ENCODE peak calls at places on chromosomes 7 and 10, in five cellular contexts. G is A172; V is naive thymus-derived CD4-positive, alpha-beta T cell; S is fibroblast of pulmonary artery; I is Kasumi-1. Z is an unnamed sample.

GRCh38 chr7:131506597-131506996 is 49.8 kb downstream of the PODXL start:
- DNase-seq in G (no peak), V (no peak), S (no peak), I (no peak), Z (no peak)

GRCh38 chr10:50577681-50578350 is 45.9 kb downstream of the SGMS1 start:
- DNase-seq in G (peak), V (no peak), S (peak), I (peak), Z (no peak)

GRCh38 chr10:83427101-83427500 is 712.2 kb upstream of the GHITM start:
- DNase-seq in G (no peak), V (no peak), S (no peak), I (no peak), Z (no peak)

GRCh38 chr10:122114156-122114747 is 125.3 kb downstream of the TACC2 start:
- DNase-seq in G (no peak), V (no peak), S (no peak), I (no peak), Z (no peak)

GRCh38 chr10:34145751-34146150 is 669.3 kb downstream of the PARD3 start:
- DNase-seq in G (peak), V (no peak), S (peak), I (no peak), Z (no peak)

GRCh38 chr10:43044444-43045245 is 32.2 kb upstream of the RET start:
- DNase-seq in G (no peak), V (no peak), S (no peak), I (peak), Z (peak)

GRCh38 chr7:17680943-17681351 is 259.3 kb downstream of the SNX13 start:
- DNase-seq in G (peak), V (peak), S (peak), I (no peak), Z (peak)

GRCh38 chr10:44234471-44234850 is 150.4 kb downstream of the CXCL12 start:
- DNase-seq in G (no peak), V (no peak), S (peak), I (no peak), Z (no peak)

GRCh38 chr10:113060221-113061053 is 110.4 kb downstream of the TCF7L2 start:
- DNase-seq in G (no peak), V (no peak), S (peak), I (peak), Z (no peak)

GRCh38 chr7:137591444-137591843 is 247.9 kb upstream of the PTN start:
- DNase-seq in G (peak), V (no peak), S (peak), I (no peak), Z (no peak)